ENCODE peak calls at places on chromosomes 5 and 9, in ten cellular contexts. K is choroid plexus epithelial cell; V is left colon; I is Peyer's patch; U is HFF-Myc; Y is activated T-cell treated with anti-CD3 and anti-CD28 coated beads, Interleukin-2, amount 50 U/mL, for 4 hours; B is Calu3; F is HEK293T; L is NCI-H1092 treated with DMSO at 0.1 percent for 48 hours; N is cardiac muscle cell. E is an unnamed sample.

GRCh38 chr5:9562101-9562500 is 16.2 kb upstream of the SEMA5A start:
- DNase-seq in I (no peak), V (no peak), B (no peak), N (peak), F (no peak), U (no peak), L (no peak), K (peak), Y (no peak), E (no peak)

GRCh38 chr5:169183581-169183980 is 117.4 kb downstream of the SLIT3 start:
- DNase-seq in L (no peak), I (no peak), Y (no peak), U (peak), K (no peak), V (no peak), B (no peak), F (no peak), N (no peak), E (no peak)

GRCh38 chr9:121285835-121286687 is 18.1 kb downstream of the GSN start:
- DNase-seq in U (no peak), L (no peak), F (no peak), Y (no peak), V (peak), I (peak), B (peak), N (peak), K (peak), E (no peak)

GRCh38 chr9:114283551-114284111 is 39.3 kb upstream of the ORM1 start:
- DNase-seq in V (peak), B (no peak), K (no peak), U (no peak), N (no peak), L (no peak), I (peak), Y (no peak), F (no peak), E (no peak)

GRCh38 chr5:175609504-175609903 is 48.4 kb upstream of the HRH2 start:
- DNase-seq in V (no peak), B (no peak), L (no peak), K (no peak), F (no peak), U (no peak), N (no peak), Y (no peak), I (no peak), E (no peak)

GRCh38 chr5:6604946-6605345 is 27.9 kb downstream of the NSUN2 start:
- DNase-seq in V (no peak), I (no peak), K (no peak), B (no peak), Y (no peak), U (no peak), N (no peak), L (no peak), F (no peak), E (no peak)

GRCh38 chr5:159178978-159179377 is 30.4 kb downstream of the RNF145 start:
- DNase-seq in V (no peak), I (no peak), F (no peak), K (peak), L (no peak), B (peak), N (peak), U (peak), Y (peak), E (no peak)

GRCh38 chr9:38622083-38622674 is 1.8 kb upstream of the ANKRD18A start:
- DNase-seq in K (no peak), Y (no peak), V (peak), B (peak), I (peak), N (no peak), L (peak), U (no peak), F (no peak), E (peak)

GRCh38 chr9:34612788-34613390 is 992 bp upstream of the RPP25L start:
- DNase-seq in F (peak), N (peak), B (peak), K (peak), Y (peak), V (peak), L (peak), U (peak), I (peak), E (peak)

GRCh38 chr5:76401801-76402250 is 1.3 kb upstream of the IQGAP2 start:
- DNase-seq in F (no peak), Y (peak), K (no peak), N (no peak), L (no peak), B (no peak), U (no peak), I (no peak), V (peak), E (peak)

GRCh38 chr9:73824671-73825070 is 672.5 kb upstream of the RORB start:
- DNase-seq in N (peak), U (no peak), Y (no peak), V (no peak), B (no peak), L (no peak), K (peak), F (no peak), I (no peak), E (no peak)

E was measured in T-helper 9 cell.